ENCODE peak calls at places on chromosomes 16 and 17, in nine cellular contexts. X, U, H, D, V, K, F, E and I are unnamed samples.

GRCh38 chr17:2181206-2181983 is 122.2 kb downstream of the SMG6 start:
- DNase-seq in X (no peak), U (peak; percentile 25), H (peak; percentile 60), D (no peak), V (no peak), K (peak; percentile 38), F (no peak), E (no peak), I (peak; percentile 97)

GRCh38 chr16:28073836-28074235 is 10.3 kb upstream of the GSG1L start:
- DNase-seq in X (no peak), U (no peak), H (no peak), D (no peak), V (no peak), K (no peak), F (no peak), E (no peak), I (no peak)

GRCh38 chr16:84890427-84890826 is 70.6 kb downstream of the CRISPLD2 start:
- DNase-seq in X (no peak), U (no peak), H (no peak), D (no peak), V (no peak), K (no peak), F (no peak), E (no peak), I (no peak)

GRCh38 chr16:70430667-70431536 is 8.0 kb downstream of the ST3GAL2 start:
- DNase-seq in X (peak; percentile 94), U (peak; percentile 78), H (peak; percentile 66), D (no peak), V (peak; percentile 62), K (no peak), F (peak; percentile 12), E (no peak), I (peak; percentile 12)

GRCh38 chr16:87465306-87465705 is 27.5 kb downstream of the ZCCHC14 start:
- DNase-seq in X (no peak), U (no peak), H (peak; percentile 79), D (no peak), V (no peak), K (no peak), F (peak; percentile 84), E (peak; percentile 52), I (peak; percentile 93)

GRCh38 chr17:35432176-35433074 is at the start of gene SLFN12:
- DNase-seq in X (no peak), U (peak; percentile 94), H (peak; percentile 73), D (no peak), V (peak; percentile 82), K (peak; percentile 26), F (no peak), E (no peak), I (peak; percentile 94)

GRCh38 chr17:35314415-35315216 is 58.8 kb downstream of the SLFN11 start:
- DNase-seq in X (no peak), U (peak; percentile 20), H (no peak), D (no peak), V (no peak), K (no peak), F (no peak), E (peak; percentile 2), I (peak; percentile 51)

GRCh38 chr16:30473231-30474061 is 904 bp downstream of the ITGAL start:
- DNase-seq in X (no peak), U (no peak), H (no peak), D (no peak), V (no peak), K (no peak), F (no peak), E (no peak), I (no peak)

GRCh38 chr16:5064915-5065314 is 841 bp downstream of the C16orf89 start:
- DNase-seq in X (no peak), U (no peak), H (no peak), D (no peak), V (no peak), K (no peak), F (no peak), E (no peak), I (no peak)

GRCh38 chr16:27245276-27246231 is 23.0 kb downstream of the NSMCE1 start:
- DNase-seq in X (no peak), U (no peak), H (no peak), D (no peak), V (no peak), K (no peak), F (peak; percentile 83), E (no peak), I (peak; percentile 93)

GRCh38 chr17:7932483-7932891 is 481 bp downstream of the CNTROB start:
- DNase-seq in X (peak; percentile 49), U (peak; percentile 65), H (peak; percentile 44), D (no peak), V (peak; percentile 16), K (peak; percentile 59), F (peak; percentile 20), E (peak; percentile 60), I (peak; percentile 56)

GRCh38 chr17:62791235-62792121 is 16.6 kb downstream of the MARCHF10 start:
- DNase-seq in X (no peak), U (no peak), H (no peak), D (no peak), V (no peak), K (no peak), F (peak; percentile 69), E (no peak), I (peak; percentile 88)

GRCh38 chr16:31131841-31132271 is 3.7 kb downstream of the PRSS8 start:
- DNase-seq in X (no peak), U (no peak), H (peak; percentile 72), D (no peak), V (no peak), K (no peak), F (no peak), E (no peak), I (no peak)

GRCh38 chr16:71409038-71409775 is 32.6 kb downstream of the TLE7 start:
- DNase-seq in X (no peak), U (no peak), H (no peak), D (no peak), V (no peak), K (no peak), F (no peak), E (no peak), I (no peak)

GRCh38 chr16:12891836-12892235 is 9.6 kb upstream of the SHISA9 start:
- DNase-seq in X (no peak), U (no peak), H (no peak), D (no peak), V (no peak), K (no peak), F (no peak), E (no peak), I (no peak)

GRCh38 chr16:71297252-71297651 is 8.1 kb upstream of the CMTR2 start:
- DNase-seq in X (no peak), U (no peak), H (no peak), D (no peak), V (no peak), K (no peak), F (no peak), E (no peak), I (no peak)

GRCh38 chr16:72501739-72502653 is 330.0 kb upstream of the PMFBP1 start:
- DNase-seq in X (peak; percentile 60), U (peak; percentile 76), H (peak; percentile 76), D (peak; percentile 56), V (peak; percentile 16), K (peak; percentile 75), F (peak; percentile 69), E (peak; percentile 75), I (peak; percentile 79)
- H2AFZ ChIP-seq in X (no peak overlapping the region), U (no peak overlapping the region), H (no peak overlapping the region), D (no peak overlapping the region), V (no peak overlapping the region), K (no peak overlapping the region), F (no peak overlapping the region), E (no peak overlapping the region), I (no peak overlapping the region)

GRCh38 chr16:590165-590874 is 454 bp downstream of the RAB40C start:
- DNase-seq in X (no peak), U (no peak), H (peak; percentile 80), D (no peak), V (no peak), K (peak; percentile 64), F (peak; percentile 23), E (peak; percentile 67), I (peak; percentile 88)
- H3K4me1 ChIP-seq in X (peaks cover 25% of the 10 kb centered on the region), U (no peaks in the 10 kb centered on the region), H (peaks cover 46% of the 10 kb centered on the region), D (peaks cover 46% of the 10 kb centered on the region), V (peaks cover 8% of the 10 kb centered on the region), K (peaks cover 3% of the 10 kb centered on the region), F (peaks cover 28% of the 10 kb centered on the region), E (peaks cover 36% of the 10 kb centered on the region), I (peaks cover 5% of the 10 kb centered on the region)

GRCh38 chr17:70187383-70187782 is 18.1 kb downstream of the KCNJ2 start:
- DNase-seq in X (no peak), U (no peak), H (no peak), D (no peak), V (no peak), K (no peak), F (peak; percentile 54), E (no peak), I (peak; percentile 73)

GRCh38 chr17:70185280-70185679 is 15.9 kb downstream of the KCNJ2 start:
- DNase-seq in X (no peak), U (no peak), H (no peak), D (no peak), V (no peak), K (no peak), F (no peak), E (no peak), I (no peak)

GRCh38 chr17:70183508-70183907 is 14.2 kb downstream of the KCNJ2 start:
- DNase-seq in X (no peak), U (no peak), H (no peak), D (no peak), V (no peak), K (no peak), F (no peak), E (no peak), I (no peak)

GRCh38 chr17:70184207-70184606 is 14.9 kb downstream of the KCNJ2 start:
- DNase-seq in X (no peak), U (no peak), H (no peak), D (no peak), V (no peak), K (no peak), F (no peak), E (no peak), I (no peak)

GRCh38 chr17:70184770-70185169 is 15.4 kb downstream of the KCNJ2 start:
- DNase-seq in X (no peak), U (no peak), H (peak; percentile 34), D (no peak), V (no peak), K (no peak), F (peak; percentile 88), E (no peak), I (peak; percentile 86)
- TF ChIP-seq EZH2phosphoT487 in X (no peak), U (no peak), H (no peak), D (no peak), V (no peak), K (no peak), F (no peak), E (no peak), I (no peak)

DNA sequence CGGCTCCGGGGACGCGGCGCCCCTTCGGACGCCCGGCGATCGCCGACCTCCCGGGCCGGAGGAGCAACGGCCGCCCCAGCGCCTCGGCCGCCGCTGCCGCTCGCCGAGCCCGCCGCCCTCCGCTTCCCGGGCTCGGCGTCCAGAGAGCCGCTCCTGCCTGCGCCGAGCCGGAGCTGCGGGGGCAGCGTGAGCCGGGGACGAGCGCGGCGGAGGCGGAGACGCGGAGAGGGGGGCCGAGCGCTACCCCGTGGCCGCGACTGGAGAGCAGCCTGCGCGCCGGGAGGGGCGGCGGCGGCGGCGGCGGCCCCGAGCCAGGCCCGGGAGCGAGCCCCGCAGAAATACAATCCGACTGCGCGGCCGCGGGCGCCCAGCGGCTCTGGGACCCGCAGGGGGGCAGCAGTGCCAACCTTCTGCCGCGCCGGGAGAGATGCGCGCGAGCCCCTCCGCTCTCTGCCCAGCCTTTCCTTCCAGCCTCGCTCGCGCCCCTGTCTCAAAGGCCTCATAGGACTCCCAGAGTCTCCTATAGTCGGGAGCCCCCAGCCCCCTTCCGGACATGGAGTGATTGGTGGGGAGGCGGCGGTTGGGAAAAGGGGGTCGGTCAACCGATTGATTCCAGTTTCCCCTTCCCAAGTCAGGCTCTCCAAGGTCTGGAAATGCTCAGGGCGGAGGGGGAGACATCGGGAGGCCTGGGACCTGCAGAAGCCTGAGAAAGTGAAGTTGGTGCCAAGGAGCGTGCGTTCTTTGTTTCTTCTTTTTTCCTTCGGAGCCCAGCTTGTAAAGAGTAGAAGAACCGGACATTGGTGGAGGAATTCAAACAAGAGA is 1.0 kb upstream of the SDK2 start:
- DNase-seq in X (peak; percentile 50), U (peak; percentile 75), H (peak; percentile 79), D (no peak), V (no peak), K (peak; percentile 94), F (no peak), E (peak; percentile 90), I (peak; percentile 50)
- H2AFZ ChIP-seq in X (no peak overlapping the region), U (peak overlapping the region; percentile 98), H (no peak overlapping the region), D (no peak overlapping the region), V (no peak overlapping the region), K (peak overlapping the region; percentile 97), F (no peak overlapping the region), E (no peak overlapping the region), I (no peak overlapping the region)